ENCODE peak calls at places on chromosomes 2 and 18, in six cellular contexts. J, N, M, D, E and F are unnamed samples.

GRCh38 chr2:157197848-157198247 is 59.7 kb upstream of the GALNT5 start:
- DNase-seq in J (no peak), N (no peak), M (no peak), D (no peak), E (no peak), F (no peak)

GRCh38 chr2:16330012-16330411 is 335.6 kb downstream of the CYRIA start:
- DNase-seq in J (no peak), N (no peak), M (no peak), D (no peak), E (no peak), F (no peak)

GRCh38 chr2:27086722-27087446 is at the start of gene KHK:
- DNase-seq in J (no peak), N (peak), M (peak), D (peak), E (no peak), F (no peak)

GRCh38 chr2:1704606-1705556 is 39.4 kb downstream of the PXDN start:
- DNase-seq in J (peak), N (peak), M (no peak), D (no peak), E (no peak), F (no peak)

GRCh38 chr2:173629076-173629475 is 274.4 kb downstream of the CDCA7 start:
- DNase-seq in J (no peak), N (no peak), M (no peak), D (no peak), E (no peak), F (no peak)

GRCh38 chr2:180222642-180223041 is 215.5 kb upstream of the CWC22 start:
- DNase-seq in J (peak), N (no peak), M (peak), D (no peak), E (no peak), F (no peak)

GRCh38 chr2:38293152-38293865 is 83.8 kb downstream of the ATL2 start:
- DNase-seq in J (no peak), N (no peak), M (no peak), D (no peak), E (no peak), F (no peak)

GRCh38 chr2:13114391-13114790 is 397.7 kb downstream of the TRIB2 start:
- DNase-seq in J (peak), N (peak), M (peak), D (no peak), E (no peak), F (no peak)

GRCh38 chr2:166419616-166419934 is 43.8 kb upstream of the SCN9A start:
- DNase-seq in J (peak), N (no peak), M (no peak), D (no peak), E (no peak), F (no peak)

GRCh38 chr2:240911641-240912265 is 5.6 kb downstream of the CROCC2 start:
- DNase-seq in J (peak), N (no peak), M (no peak), D (no peak), E (no peak), F (no peak)

GRCh38 chr2:163600801-163601200 is 135.0 kb downstream of the FIGN start:
- DNase-seq in J (no peak), N (no peak), M (no peak), D (no peak), E (no peak), F (no peak)
- H3K27ac ChIP-seq in J (no peak), N (no peak), M (no peak), D (no peak), E (no peak), F (no peak)

GRCh38 chr18:29003194-29003593 is 826.3 kb upstream of the CDH2 start:
- DNase-seq in J (no peak), N (no peak), M (no peak), D (no peak), E (no peak), F (no peak)
- H3K27ac ChIP-seq in J (no peak), N (no peak), M (no peak), D (no peak), E (no peak), F (no peak)

GRCh38 chr2:112924855-112925254 is 13.9 kb downstream of the IL37 start:
- DNase-seq in J (no peak), N (no peak), M (no peak), D (no peak), E (no peak), F (no peak)
- H3K27ac ChIP-seq in J (no peak), N (no peak), M (no peak), D (no peak), E (no peak), F (no peak)

GRCh38 chr2:19649785-19650380 is 251.9 kb downstream of the TTC32 start:
- DNase-seq in J (peak), N (no peak), M (peak), D (peak), E (no peak), F (no peak)

GRCh38 chr2:19648583-19648982 is 253.2 kb downstream of the TTC32 start:
- DNase-seq in J (peak), N (no peak), M (peak), D (peak), E (no peak), F (no peak)

GRCh38 chr2:19651466-19651865 is 250.3 kb downstream of the TTC32 start:
- DNase-seq in J (no peak), N (no peak), M (no peak), D (no peak), E (no peak), F (no peak)

GRCh38 chr2:19646987-19647386 is 254.8 kb downstream of the TTC32 start:
- DNase-seq in J (no peak), N (no peak), M (no peak), D (no peak), E (no peak), F (no peak)

GRCh38 chr2:19649107-19649506 is 252.7 kb downstream of the TTC32 start:
- DNase-seq in J (peak), N (no peak), M (no peak), D (no peak), E (no peak), F (no peak)
- H3K27ac ChIP-seq in J (peak), N (no peak), M (no peak), D (no peak), E (no peak), F (no peak)